ENCODE peak calls at places on chromosomes 5 and 9, in five cellular contexts. One of them, this sample, is unnamed. For H3K9me3, the result is how much of the 10 kb centered on the place peaks cover.

GRCh38 chr9:135956798-135957166 is 4.4 kb downstream of the UBAC1 start:
- DNase-seq in aorta: no peak
- DNase-seq in spleen: no peak
- DNase-seq in upper lobe of right lung: no peak
- DNase-seq in CD4-positive, alpha-beta memory T cell: no peak
- DNase-seq in this sample: no peak

GRCh38 chr9:128705051-128705965 is 3.0 kb downstream of the PKN3 start:
- DNase-seq in aorta: peak
- DNase-seq in upper lobe of right lung: peak
- DNase-seq in CD4-positive, alpha-beta memory T cell: no peak
- DNase-seq in spleen: peak
- DNase-seq in this sample: no peak

GRCh38 chr9:135886147-135886981 is 21.0 kb downstream of the CAMSAP1 start:
- DNase-seq in upper lobe of right lung: no peak
- DNase-seq in aorta: no peak
- DNase-seq in spleen: no peak
- DNase-seq in CD4-positive, alpha-beta memory T cell: no peak
- DNase-seq in this sample: no peak

GRCh38 chr9:93020151-93020550 is 38.4 kb upstream of the SUSD3 start:
- DNase-seq in CD4-positive, alpha-beta memory T cell: no peak
- DNase-seq in spleen: no peak
- DNase-seq in aorta: peak
- DNase-seq in upper lobe of right lung: peak
- DNase-seq in this sample: no peak

GRCh38 chr9:130732793-130733221 is 39.2 kb downstream of the EXOSC2 start:
- DNase-seq in upper lobe of right lung: no peak
- DNase-seq in CD4-positive, alpha-beta memory T cell: no peak
- DNase-seq in aorta: no peak
- DNase-seq in spleen: no peak
- DNase-seq in this sample: no peak

GRCh38 chr9:93598647-93599241 is 22.4 kb downstream of the PHF2 start:
- DNase-seq in CD4-positive, alpha-beta memory T cell: peak
- DNase-seq in spleen: no peak
- DNase-seq in aorta: peak
- DNase-seq in upper lobe of right lung: no peak
- DNase-seq in this sample: no peak

GRCh38 chr9:131674425-131675421 is 65.2 kb downstream of the RAPGEF1 start:
- DNase-seq in CD4-positive, alpha-beta memory T cell: no peak
- DNase-seq in aorta: no peak
- DNase-seq in spleen: peak
- DNase-seq in upper lobe of right lung: no peak
- DNase-seq in this sample: no peak

GRCh38 chr9:34227445-34227844 is 48.6 kb downstream of the UBAP1 start:
- DNase-seq in aorta: no peak
- DNase-seq in CD4-positive, alpha-beta memory T cell: no peak
- DNase-seq in upper lobe of right lung: no peak
- DNase-seq in spleen: no peak
- DNase-seq in this sample: no peak

GRCh38 chr5:41707853-41708603 is 162.2 kb downstream of the OXCT1 start:
- DNase-seq in CD4-positive, alpha-beta memory T cell: no peak
- DNase-seq in aorta: no peak
- DNase-seq in upper lobe of right lung: no peak
- DNase-seq in spleen: no peak
- DNase-seq in this sample: no peak

GRCh38 chr9:97740848-97741821 is 44.0 kb upstream of the XPA start:
- DNase-seq in aorta: peak
- DNase-seq in spleen: no peak
- DNase-seq in CD4-positive, alpha-beta memory T cell: peak
- DNase-seq in upper lobe of right lung: peak
- DNase-seq in this sample: no peak

GRCh38 chr9:89464991-89465390 is 32.9 kb downstream of the SEMA4D start:
- DNase-seq in spleen: peak
- DNase-seq in aorta: peak
- DNase-seq in upper lobe of right lung: peak
- DNase-seq in CD4-positive, alpha-beta memory T cell: no peak
- DNase-seq in this sample: no peak

GRCh38 chr5:31935702-31936347 is 238.3 kb downstream of the GOLPH3 start:
- DNase-seq in aorta: no peak
- DNase-seq in spleen: no peak
- DNase-seq in upper lobe of right lung: no peak
- DNase-seq in CD4-positive, alpha-beta memory T cell: no peak
- DNase-seq in this sample: no peak

GRCh38 chr5:156559955-156560354 is 233.0 kb downstream of the SGCD start:
- DNase-seq in aorta: no peak
- DNase-seq in upper lobe of right lung: no peak
- DNase-seq in spleen: no peak
- DNase-seq in CD4-positive, alpha-beta memory T cell: no peak
- DNase-seq in this sample: no peak

GRCh38 chr5:11760940-11761603 is 143.2 kb downstream of the CTNND2 start:
- DNase-seq in upper lobe of right lung: no peak
- DNase-seq in spleen: no peak
- DNase-seq in CD4-positive, alpha-beta memory T cell: no peak
- DNase-seq in aorta: no peak
- DNase-seq in this sample: no peak

GRCh38 chr5:132591140-132591539 is 34.4 kb downstream of the RAD50 start:
- DNase-seq in spleen: no peak
- DNase-seq in aorta: no peak
- DNase-seq in upper lobe of right lung: no peak
- DNase-seq in CD4-positive, alpha-beta memory T cell: no peak
- DNase-seq in this sample: no peak

GRCh38 chr5:5665225-5666075 is 243.0 kb downstream of the ICE1 start:
- DNase-seq in aorta: no peak
- DNase-seq in upper lobe of right lung: no peak
- DNase-seq in CD4-positive, alpha-beta memory T cell: no peak
- DNase-seq in spleen: no peak
- DNase-seq in this sample: no peak

GRCh38 chr9:96047116-96047639 is 171.7 kb downstream of the ERCC6L2 start:
- DNase-seq in spleen: peak
- DNase-seq in upper lobe of right lung: no peak
- DNase-seq in aorta: no peak
- DNase-seq in CD4-positive, alpha-beta memory T cell: no peak
- DNase-seq in this sample: no peak

GRCh38 chr5:151673421-151673820 is 13.3 kb downstream of the SPARC start:
- DNase-seq in upper lobe of right lung: no peak
- DNase-seq in aorta: no peak
- DNase-seq in spleen: no peak
- DNase-seq in CD4-positive, alpha-beta memory T cell: no peak
- DNase-seq in this sample: no peak
- H3K9me3 ChIP-seq in upper lobe of right lung: under half
- H3K9me3 ChIP-seq in aorta: under half
- H3K9me3 ChIP-seq in spleen: under half
- H3K9me3 ChIP-seq in CD4-positive, alpha-beta memory T cell: under half
- H3K9me3 ChIP-seq in this sample: under half

GRCh38 chr9:138080979-138081378 is 203.4 kb downstream of the CACNA1B start:
- DNase-seq in spleen: no peak
- DNase-seq in aorta: peak
- DNase-seq in upper lobe of right lung: no peak
- DNase-seq in CD4-positive, alpha-beta memory T cell: no peak
- DNase-seq in this sample: no peak
- H3K9me3 ChIP-seq in spleen: under half
- H3K9me3 ChIP-seq in aorta: under half
- H3K9me3 ChIP-seq in upper lobe of right lung: under half
- H3K9me3 ChIP-seq in CD4-positive, alpha-beta memory T cell: under half
- H3K9me3 ChIP-seq in this sample: under half

GRCh38 chr5:73300520-73301207 is 127.7 kb downstream of the TMEM174 start:
- DNase-seq in upper lobe of right lung: no peak
- DNase-seq in aorta: no peak
- DNase-seq in CD4-positive, alpha-beta memory T cell: no peak
- DNase-seq in spleen: no peak
- DNase-seq in this sample: no peak
- H3K9me3 ChIP-seq in upper lobe of right lung: under half
- H3K9me3 ChIP-seq in aorta: under half
- H3K9me3 ChIP-seq in CD4-positive, alpha-beta memory T cell: under half
- H3K9me3 ChIP-seq in spleen: under half
- H3K9me3 ChIP-seq in this sample: under half

GRCh38 chr5:2960309-2960708 is 208.8 kb upstream of the IRX2 start:
- DNase-seq in aorta: no peak
- DNase-seq in spleen: no peak
- DNase-seq in upper lobe of right lung: no peak
- DNase-seq in CD4-positive, alpha-beta memory T cell: no peak
- DNase-seq in this sample: no peak

GRCh38 chr5:2958976-2959375 is 207.5 kb upstream of the IRX2 start:
- DNase-seq in upper lobe of right lung: no peak
- DNase-seq in aorta: no peak
- DNase-seq in CD4-positive, alpha-beta memory T cell: no peak
- DNase-seq in spleen: no peak
- DNase-seq in this sample: no peak
- H3K9me3 ChIP-seq in upper lobe of right lung: under half
- H3K9me3 ChIP-seq in aorta: under half
- H3K9me3 ChIP-seq in CD4-positive, alpha-beta memory T cell: under half
- H3K9me3 ChIP-seq in spleen: under half
- H3K9me3 ChIP-seq in this sample: under half

GRCh38 chr5:141366016-141366896 is 2.3 kb downstream of the PCDHGA5 start:
- DNase-seq in CD4-positive, alpha-beta memory T cell: no peak
- DNase-seq in aorta: no peak
- DNase-seq in upper lobe of right lung: no peak
- DNase-seq in spleen: no peak
- DNase-seq in this sample: no peak

GRCh38 chr5:141363952-141364660 is at the start of gene PCDHGA5:
- DNase-seq in aorta: peak
- DNase-seq in CD4-positive, alpha-beta memory T cell: no peak
- DNase-seq in upper lobe of right lung: no peak
- DNase-seq in spleen: no peak
- DNase-seq in this sample: no peak

GRCh38 chr5:141360685-141361084 is 891 bp downstream of the PCDHGB2 start:
- DNase-seq in upper lobe of right lung: no peak
- DNase-seq in aorta: no peak
- DNase-seq in CD4-positive, alpha-beta memory T cell: no peak
- DNase-seq in spleen: no peak
- DNase-seq in this sample: no peak

GRCh38 chr5:141359790-141360426 is at the start of gene PCDHGB2:
- DNase-seq in aorta: peak
- DNase-seq in CD4-positive, alpha-beta memory T cell: peak
- DNase-seq in upper lobe of right lung: no peak
- DNase-seq in spleen: no peak
- DNase-seq in this sample: no peak

GRCh38 chr5:141362719-141363118 is 1.2 kb upstream of the PCDHGA5 start:
- DNase-seq in upper lobe of right lung: no peak
- DNase-seq in CD4-positive, alpha-beta memory T cell: no peak
- DNase-seq in aorta: no peak
- DNase-seq in spleen: no peak
- DNase-seq in this sample: no peak
- H3K9me3 ChIP-seq in upper lobe of right lung: under half
- H3K9me3 ChIP-seq in CD4-positive, alpha-beta memory T cell: under half
- H3K9me3 ChIP-seq in aorta: under half
- H3K9me3 ChIP-seq in spleen: under half
- H3K9me3 ChIP-seq in this sample: under half

DNA sequence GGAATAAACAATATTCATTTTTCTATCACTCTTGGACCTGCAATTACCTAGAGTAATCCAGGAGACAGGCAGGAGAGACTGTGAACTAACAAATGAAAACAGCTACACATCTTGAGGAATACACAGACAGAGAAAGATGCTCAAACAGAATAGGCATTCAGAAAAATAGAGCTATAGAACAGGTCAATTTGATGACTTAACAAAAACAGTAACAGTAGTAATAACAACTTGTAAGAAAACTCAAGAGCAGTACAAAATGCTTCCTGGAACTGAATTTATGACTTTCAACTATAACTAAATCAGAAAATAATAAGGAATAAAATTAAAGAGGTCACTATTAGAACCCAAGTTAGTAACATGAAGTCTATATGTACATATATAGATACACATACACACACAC is 579.3 kb downstream of the TLR4 start:
- DNase-seq in aorta: no peak
- DNase-seq in CD4-positive, alpha-beta memory T cell: no peak
- DNase-seq in spleen: no peak
- DNase-seq in upper lobe of right lung: no peak
- DNase-seq in this sample: no peak
- H3K9me3 ChIP-seq in aorta: under half
- H3K9me3 ChIP-seq in CD4-positive, alpha-beta memory T cell: under half
- H3K9me3 ChIP-seq in spleen: under half
- H3K9me3 ChIP-seq in upper lobe of right lung: under half
- H3K9me3 ChIP-seq in this sample: under half

This sample was measured in T-helper 17 cell.